ENCODE peak calls at places on chromosomes 6 and 20, in ten cellular contexts. D is heart right ventricle, G is PC-9, L is pancreas, S is ovary, E is Caco-2, R is A549, W is breast epithelium, I is GM23338, B is PC-3. O is an unnamed sample.

GRCh38 chr6:89050155-89050554 is 30.4 kb upstream of the PNRC1 start:
- DNase-seq in D (peak; percentile 29), G (no peak), L (no peak), S (peak; percentile 65), E (peak; percentile 9), R (peak; percentile 30), W (peak; percentile 52), I (no peak), B (no peak), O (no peak)

GRCh38 chr6:159899994-159900745 is 9.4 kb downstream of the MAS1 start:
- DNase-seq in D (no peak), G (no peak), L (no peak), S (no peak), E (peak; percentile 23), R (peak; percentile 70), W (no peak), I (no peak), B (peak; percentile 89), O (peak; percentile 76)

GRCh38 chr20:34066476-34067090 is 45.5 kb downstream of the EIF2S2 start:
- DNase-seq in D (no peak), G (no peak), L (no peak), S (no peak), E (no peak), R (no peak), W (no peak), I (no peak), B (peak; percentile 39), O (peak; percentile 51)

GRCh38 chr6:110778331-110778730 is 36.9 kb downstream of the CDK19 start:
- DNase-seq in D (no peak), G (no peak), L (no peak), S (no peak), E (no peak), R (no peak), W (no peak), I (no peak), B (no peak), O (no peak)

GRCh38 chr6:166784691-166785090 is 157.6 kb upstream of the RPS6KA2 start:
- DNase-seq in D (no peak), G (no peak), L (no peak), S (no peak), E (no peak), R (no peak), W (no peak), I (no peak), B (peak; percentile 13), O (no peak)

GRCh38 chr6:43773050-43773956 is 3.3 kb downstream of the VEGFA start:
- DNase-seq in D (peak; percentile 54), G (peak; percentile 72), L (peak; percentile 83), S (no peak), E (peak; percentile 66), R (peak; percentile 68), W (peak; percentile 27), I (peak; percentile 80), B (peak; percentile 76), O (no peak)

GRCh38 chr6:157092736-157093135 is 230.6 kb downstream of the TMEM242 start:
- DNase-seq in D (no peak), G (no peak), L (no peak), S (no peak), E (no peak), R (no peak), W (no peak), I (no peak), B (no peak), O (no peak)

GRCh38 chr20:41352106-41352505 is 11.5 kb downstream of the LPIN3 start:
- DNase-seq in D (no peak), G (no peak), L (no peak), S (no peak), E (peak; percentile 47), R (peak; percentile 22), W (no peak), I (peak; percentile 63), B (no peak), O (no peak)

GRCh38 chr6:111852704-111853103 is 20.5 kb downstream of the FYN start:
- DNase-seq in D (no peak), G (no peak), L (no peak), S (no peak), E (no peak), R (no peak), W (no peak), I (no peak), B (peak; percentile 11), O (no peak)

GRCh38 chr20:17618673-17619013 is 48.8 kb downstream of the DSTN start:
- DNase-seq in D (no peak), G (no peak), L (no peak), S (no peak), E (no peak), R (no peak), W (no peak), I (no peak), B (no peak), O (no peak)

GRCh38 chr6:1381397-1382330 is 7.7 kb upstream of the FOXF2 start:
- DNase-seq in D (peak; percentile 55), G (peak; percentile 73), L (peak; percentile 93), S (peak; percentile 62), E (peak; percentile 88), R (no peak), W (no peak), I (peak; percentile 73), B (peak; percentile 68), O (no peak)
- TF ChIP-seq CTCF in D (peak; percentile 77), G (peak; percentile 67), L (peak; percentile 89), S (no peak), E (peak; percentile 90), R (peak; percentile 75), W (peak; percentile 93), I (peak; percentile 49), B (peak; percentile 78), O (peak; percentile 82)

DNA sequence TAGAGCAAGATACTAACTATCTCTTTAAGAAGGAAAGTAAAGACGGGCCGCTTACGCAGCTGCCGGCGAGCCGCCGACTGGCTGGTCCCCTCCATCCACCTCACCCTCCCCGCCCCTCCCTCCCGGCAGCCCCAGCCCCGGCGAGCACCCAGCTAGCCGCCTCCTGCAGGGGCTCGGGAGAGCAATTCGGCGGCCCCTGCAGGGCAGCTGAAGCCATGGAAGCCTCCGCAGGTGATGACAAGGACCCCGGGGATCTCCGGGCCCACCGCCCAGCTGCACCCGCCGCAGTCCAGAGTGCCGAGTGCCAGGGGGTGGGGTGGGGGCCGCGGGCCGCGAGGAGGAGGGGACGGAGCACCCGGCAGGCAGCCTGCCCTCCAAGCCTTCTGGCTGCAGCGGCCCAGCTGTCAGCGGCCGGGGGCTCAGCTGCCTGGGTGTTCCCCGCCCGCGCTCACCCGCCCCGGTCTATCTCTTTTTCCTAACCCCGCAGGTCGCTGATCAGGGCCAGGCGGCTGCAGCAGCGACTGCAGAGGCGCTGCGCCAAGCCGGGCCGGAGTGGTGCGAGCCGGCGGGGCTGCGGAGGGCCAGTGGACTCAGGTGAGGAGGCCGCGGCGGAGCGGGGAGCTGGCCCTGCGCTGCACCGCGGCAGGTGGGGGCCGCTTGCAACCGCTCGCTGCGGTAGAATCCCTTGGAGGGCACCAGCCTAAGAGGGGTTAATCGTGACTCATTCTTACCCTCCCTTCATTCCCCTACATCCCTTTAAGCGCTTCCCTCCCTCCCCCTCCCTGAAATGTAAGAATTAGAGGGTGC is at the start of gene SNPH:
- DNase-seq in D (peak; percentile 81), G (peak; percentile 66), L (peak; percentile 82), S (peak; percentile 77), E (peak; percentile 55), R (peak; percentile 82), W (peak; percentile 38), I (peak; percentile 85), B (peak; percentile 84), O (peak; percentile 61)
- H3K4me1 ChIP-seq in D (peaks cover 9% of the 10 kb centered on the region), G (peaks cover 4% of the 10 kb centered on the region), L (peaks cover 4% of the 10 kb centered on the region), S (no peaks in the 10 kb centered on the region), E (no peaks in the 10 kb centered on the region), R (peaks cover 21% of the 10 kb centered on the region), W (no peaks in the 10 kb centered on the region), I (peaks cover 15% of the 10 kb centered on the region), B (peaks cover 13% of the 10 kb centered on the region), O (no peaks in the 10 kb centered on the region)

DNA sequence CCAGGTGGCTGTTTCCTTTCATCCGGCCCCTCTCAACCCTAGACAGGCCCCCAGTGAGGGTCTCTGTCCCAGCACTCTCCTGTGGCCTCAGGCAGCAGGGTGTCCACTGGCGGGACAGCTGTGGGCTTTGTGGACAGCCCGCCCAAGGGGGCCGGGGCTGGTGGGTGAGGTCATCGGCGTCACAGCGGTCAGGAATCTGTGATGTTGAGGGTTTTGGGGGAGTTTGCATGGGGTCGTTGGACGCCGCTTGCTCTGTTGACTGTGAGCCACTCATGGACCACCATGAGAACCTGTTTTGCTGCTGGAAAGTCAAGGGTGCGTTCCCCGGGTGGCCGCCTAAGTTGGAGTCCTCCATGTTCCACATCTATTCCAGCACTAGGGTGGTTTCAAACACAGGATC is 146.4 kb downstream of the DTNBP1 start:
- DNase-seq in D (no peak), G (no peak), L (no peak), S (no peak), E (no peak), R (no peak), W (no peak), I (no peak), B (no peak), O (no peak)
- TF ChIP-seq CTCF in D (no peak), G (no peak), L (no peak), S (no peak), E (no peak), R (no peak), W (no peak), I (no peak), B (no peak), O (no peak)

DNA sequence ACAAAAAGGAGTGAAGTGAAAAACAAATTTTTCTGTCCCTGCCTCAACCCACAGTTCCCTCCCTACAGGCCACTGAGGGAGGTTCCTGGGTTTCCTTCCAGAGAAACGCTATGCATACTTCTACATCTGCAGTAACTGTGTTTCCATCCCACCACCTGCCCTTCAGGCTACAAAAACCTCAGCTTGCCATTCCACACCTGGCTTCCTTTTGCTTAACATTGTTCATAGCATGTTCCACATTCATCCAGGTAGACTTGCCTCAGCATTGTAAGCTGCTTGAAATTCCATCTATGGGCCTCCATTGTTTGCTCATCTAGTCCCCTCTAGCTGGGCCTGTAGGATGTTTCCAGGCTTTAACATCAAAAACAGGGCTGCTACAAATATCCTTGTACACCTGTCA is 12.0 kb downstream of the ANGPT4 start:
- DNase-seq in D (no peak), G (no peak), L (no peak), S (no peak), E (no peak), R (no peak), W (peak; percentile 34), I (no peak), B (no peak), O (peak; percentile 12)
- H3K4me1 ChIP-seq in D (no peaks in the 10 kb centered on the region), G (no peaks in the 10 kb centered on the region), L (no peaks in the 10 kb centered on the region), S (no peaks in the 10 kb centered on the region), E (no peaks in the 10 kb centered on the region), R (no peaks in the 10 kb centered on the region), W (no peaks in the 10 kb centered on the region), I (no peaks in the 10 kb centered on the region), B (no peaks in the 10 kb centered on the region), O (no peaks in the 10 kb centered on the region)

GRCh38 chr6:13229205-13230085 is 98.9 kb downstream of the TBC1D7 start:
- DNase-seq in D (no peak), G (peak; percentile 28), L (no peak), S (no peak), E (peak; percentile 31), R (peak; percentile 32), W (no peak), I (peak; percentile 32), B (peak; percentile 65), O (no peak)
- TF ChIP-seq CTCF in D (no peak), G (peak; percentile 62), L (no peak), S (no peak), E (no peak), R (peak; percentile 37), W (no peak), I (peak; percentile 36), B (peak; percentile 69), O (peak; percentile 36)

O was measured in foreskin keratinocyte.